ENCODE peak calls at places on chromosomes 1 and 21, in nine cellular contexts. A is HFF-Myc, J is choroid plexus epithelial cell, F is upper lobe of left lung, I is cardiac muscle cell, G is thoracic aorta, S is ovary, O is cardiac fibroblast, R is ascending aorta. Q is an unnamed sample.

GRCh38 chr1:51300270-51300669 is 30.1 kb downstream of the TTC39A start:
- DNase-seq in O (no peak), A (no peak), J (no peak), G (no peak), R (no peak), F (no peak), I (no peak), S (no peak), Q (no peak)

GRCh38 chr1:208174200-208174599 is 70.0 kb downstream of the PLXNA2 start:
- DNase-seq in O (peak), S (no peak), G (no peak), R (no peak), J (no peak), I (peak), A (no peak), F (no peak), Q (no peak)

GRCh38 chr1:6667139-6667538 is 34.5 kb downstream of the DNAJC11 start:
- DNase-seq in I (peak), R (no peak), F (no peak), J (peak), O (no peak), S (no peak), G (no peak), A (no peak), Q (no peak)

GRCh38 chr1:154974086-154974807 is at the start of gene CKS1B:
- DNase-seq in R (peak), I (peak), O (peak), F (peak), A (peak), S (peak), J (peak), G (peak), Q (peak)

GRCh38 chr1:230145953-230146476 is 79.0 kb downstream of the GALNT2 start:
- DNase-seq in S (no peak), R (no peak), A (no peak), G (no peak), F (no peak), O (no peak), I (no peak), J (no peak), Q (no peak)

GRCh38 chr1:161989108-161989507 is 34.6 kb downstream of the OLFML2B start:
- DNase-seq in J (no peak), F (no peak), R (no peak), I (no peak), S (no peak), G (no peak), O (peak), A (peak), Q (no peak)

GRCh38 chr1:21261551-21262281 is 28.5 kb downstream of the ECE1 start:
- DNase-seq in I (peak), O (peak), G (peak), F (no peak), S (no peak), J (peak), R (peak), A (peak), Q (no peak)

GRCh38 chr1:175388286-175388685 is 195.7 kb upstream of the KIAA0040 start:
- DNase-seq in O (no peak), G (no peak), I (no peak), R (no peak), J (no peak), A (no peak), F (no peak), S (no peak), Q (no peak)

GRCh38 chr1:119141020-119141424 is 569 bp upstream of the WARS2 start:
- DNase-seq in S (peak), F (peak), R (no peak), O (no peak), I (peak), A (no peak), G (no peak), J (peak), Q (no peak)

GRCh38 chr1:217889401-217889800 is 258.3 kb downstream of the SPATA17 start:
- DNase-seq in F (no peak), A (no peak), O (no peak), J (no peak), G (no peak), I (no peak), S (no peak), R (no peak), Q (no peak)

GRCh38 chr21:20856926-20857325 is 141.3 kb upstream of the NCAM2 start:
- DNase-seq in I (no peak), A (no peak), S (no peak), O (no peak), R (no peak), G (no peak), F (no peak), J (peak), Q (no peak)

GRCh38 chr1:184212649-184213314 is 161.3 kb downstream of the TSEN15 start:
- DNase-seq in S (no peak), A (peak), I (peak), G (no peak), R (no peak), J (peak), F (no peak), O (peak), Q (no peak)

GRCh38 chr1:81670286-81670685 is 130.4 kb upstream of the ADGRL2 start:
- DNase-seq in J (peak), I (peak), R (peak), A (peak), O (peak), F (no peak), S (peak), G (peak), Q (no peak)

GRCh38 chr21:28268685-28269084 is 724.0 kb downstream of the LTN1 start:
- DNase-seq in S (no peak), O (no peak), F (no peak), G (no peak), A (no peak), R (no peak), I (no peak), J (no peak), Q (no peak)

GRCh38 chr1:94654031-94654430 is 112.5 kb upstream of the F3 start:
- DNase-seq in F (no peak), S (no peak), G (no peak), A (peak), R (no peak), I (peak), O (peak), J (peak), Q (no peak)

GRCh38 chr1:17439250-17440073 is at the start of gene RCC2:
- DNase-seq in A (peak), J (peak), R (no peak), O (peak), S (peak), G (no peak), I (peak), F (peak), Q (peak)

GRCh38 chr21:42264245-42265195 is 45.6 kb downstream of the ABCG1 start:
- DNase-seq in S (no peak), O (no peak), J (no peak), F (no peak), I (no peak), G (no peak), R (no peak), A (no peak), Q (no peak)

GRCh38 chr1:81758213-81758612 is 42.5 kb upstream of the ADGRL2 start:
- DNase-seq in R (no peak), O (peak), S (no peak), A (no peak), I (peak), G (no peak), F (no peak), J (peak), Q (no peak)

GRCh38 chr1:89762431-89762800 is 58.4 kb upstream of the LRRC8D start:
- DNase-seq in I (no peak), S (peak), O (no peak), A (no peak), R (no peak), J (no peak), F (no peak), G (no peak), Q (no peak)

GRCh38 chr1:8970870-8971337 is 25.2 kb downstream of the CA6 start:
- DNase-seq in R (no peak), J (no peak), F (no peak), O (no peak), A (no peak), I (no peak), G (no peak), S (no peak), Q (no peak)

GRCh38 chr1:241357366-241358305 is 631 bp upstream of the RGS7 start:
- DNase-seq in G (no peak), S (no peak), J (peak), F (no peak), R (no peak), O (peak), A (no peak), I (peak), Q (no peak)

GRCh38 chr1:155899683-155900082 is 11.5 kb downstream of the RIT1 start:
- DNase-seq in I (no peak), S (no peak), O (no peak), J (no peak), A (no peak), G (no peak), R (no peak), F (no peak), Q (no peak)

GRCh38 chr21:26707241-26707640 is 134.2 kb upstream of the CYYR1 start:
- DNase-seq in O (no peak), F (no peak), R (no peak), J (no peak), I (no peak), G (no peak), A (no peak), S (no peak), Q (no peak)

GRCh38 chr1:202106340-202107284 is 16.1 kb upstream of the GPR37L1 start:
- DNase-seq in S (no peak), O (no peak), A (no peak), R (no peak), F (no peak), G (no peak), J (no peak), I (no peak), Q (no peak)

GRCh38 chr1:202104073-202104472 is 18.6 kb upstream of the GPR37L1 start:
- DNase-seq in I (no peak), O (peak), G (no peak), R (no peak), F (no peak), J (no peak), A (no peak), S (no peak), Q (no peak)

GRCh38 chr1:202105571-202106339 is 17.0 kb upstream of the GPR37L1 start:
- DNase-seq in G (no peak), I (peak), A (no peak), F (no peak), R (no peak), S (no peak), O (peak), J (peak), Q (no peak)

DNA sequence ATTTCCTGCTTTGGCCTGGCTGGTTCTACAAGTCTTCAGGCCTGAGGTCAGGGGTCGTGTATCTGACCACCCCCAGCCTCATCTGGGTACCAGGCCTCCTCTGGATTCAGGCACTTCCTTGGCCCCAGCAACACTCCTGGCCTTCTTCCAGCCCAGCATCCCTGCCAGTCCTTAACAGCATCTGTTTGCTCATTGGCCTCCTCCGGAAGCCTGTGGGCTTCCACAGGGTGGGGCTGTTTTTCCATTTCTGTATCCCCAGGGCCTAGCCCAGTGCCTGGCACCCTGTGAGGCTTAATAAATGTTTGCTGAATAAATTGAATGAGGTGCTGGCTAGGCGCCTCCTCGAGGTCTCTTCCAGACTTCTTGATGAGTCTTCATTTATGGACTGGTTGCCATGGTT is 21.5 kb upstream of the GPR37L1 start:
- DNase-seq in F (no peak), S (no peak), O (no peak), I (no peak), G (no peak), J (no peak), R (no peak), A (no peak), Q (no peak)
- TF ChIP-seq CTCF in F (no peak), S (no peak), O (no peak), I (no peak), G (no peak), J (no peak), R (no peak), A (no peak), Q (no peak)

DNA sequence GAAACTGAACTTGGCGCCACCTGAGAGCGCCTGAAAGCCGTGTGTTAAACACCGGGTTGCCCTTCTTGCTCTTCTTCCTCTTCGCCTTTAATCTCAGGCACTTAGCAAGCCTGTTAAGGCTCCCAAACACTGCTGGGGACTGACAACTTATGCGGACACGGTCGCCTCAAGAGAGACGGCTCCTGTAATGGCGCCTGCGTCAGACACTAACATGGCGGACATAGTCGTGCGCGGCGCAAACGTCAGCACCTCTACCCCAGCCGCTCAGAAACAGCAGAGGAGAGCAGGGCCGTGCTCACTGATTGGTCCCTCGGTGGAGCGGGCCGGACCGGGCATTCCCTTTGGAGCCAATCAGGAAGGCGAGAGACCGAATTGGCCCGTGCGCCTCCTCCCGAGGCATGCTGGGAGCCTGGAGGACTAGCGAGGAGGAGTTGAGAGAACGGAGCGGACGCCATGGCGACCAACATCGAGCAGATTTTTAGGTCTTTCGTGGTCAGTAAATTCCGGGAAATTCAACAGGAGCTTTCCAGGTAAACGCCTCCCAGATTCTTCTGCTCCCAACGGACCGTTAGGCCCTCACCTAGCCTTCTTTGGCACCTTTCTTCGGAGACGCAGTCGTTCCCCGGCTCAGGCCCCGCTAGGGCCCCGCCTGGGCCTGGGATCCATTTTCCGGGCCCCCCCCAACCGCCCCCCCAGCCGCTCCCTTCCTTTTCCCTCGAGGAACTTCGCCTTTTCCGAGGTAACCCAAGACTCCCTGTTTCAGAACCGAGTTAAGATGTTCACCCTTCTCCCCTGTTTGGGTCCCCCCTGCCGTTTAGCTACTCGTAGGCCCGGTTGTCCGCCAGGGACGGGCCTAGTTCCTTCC is at the start of gene SON:
- DNase-seq in J (peak), O (peak), A (peak), S (peak), F (peak), I (peak), R (peak), G (peak), Q (peak)
- TF ChIP-seq CTCF in J (no peak), O (no peak), A (no peak), S (no peak), F (no peak), I (no peak), R (no peak), G (no peak), Q (peak)

GRCh38 chr1:4149281-4149680 is 249.2 kb upstream of the C1orf174 start:
- DNase-seq in J (no peak), R (no peak), G (no peak), A (no peak), S (no peak), F (no peak), O (no peak), I (no peak), Q (no peak)
- TF ChIP-seq CTCF in J (no peak), R (no peak), G (no peak), A (no peak), S (no peak), F (no peak), O (no peak), I (no peak), Q (no peak)

DNA sequence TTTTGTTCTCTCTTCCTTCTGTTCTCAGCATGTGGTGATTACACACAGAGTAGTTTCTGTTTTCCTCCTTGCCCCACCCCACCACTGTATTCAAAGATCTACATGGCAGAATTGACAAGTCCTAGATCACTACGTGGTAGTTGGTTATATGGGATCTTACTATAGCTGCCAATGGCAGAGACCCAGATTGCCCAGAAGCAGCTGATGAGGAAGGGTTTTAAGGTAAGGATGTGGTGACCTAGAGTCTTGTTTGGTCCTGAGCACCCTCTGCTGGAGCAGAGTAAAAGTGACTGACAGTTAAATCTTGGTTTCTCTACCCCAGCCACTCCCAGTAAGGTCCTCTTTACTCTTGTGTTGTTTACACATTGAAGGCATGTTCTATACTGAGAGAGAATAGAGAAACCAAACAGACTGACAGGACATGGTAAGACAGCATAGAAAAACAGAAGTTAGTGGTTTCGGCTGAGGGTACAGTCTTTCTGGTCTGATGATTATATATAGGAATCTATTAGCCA is 22.8 kb upstream of the STRIP1 start:
- DNase-seq in O (peak), S (no peak), A (no peak), F (no peak), G (no peak), R (no peak), J (peak), I (peak), Q (no peak)
- TF ChIP-seq CTCF in O (peak), S (no peak), A (peak), F (peak), G (peak), R (peak), J (peak), I (peak), Q (peak)

DNA sequence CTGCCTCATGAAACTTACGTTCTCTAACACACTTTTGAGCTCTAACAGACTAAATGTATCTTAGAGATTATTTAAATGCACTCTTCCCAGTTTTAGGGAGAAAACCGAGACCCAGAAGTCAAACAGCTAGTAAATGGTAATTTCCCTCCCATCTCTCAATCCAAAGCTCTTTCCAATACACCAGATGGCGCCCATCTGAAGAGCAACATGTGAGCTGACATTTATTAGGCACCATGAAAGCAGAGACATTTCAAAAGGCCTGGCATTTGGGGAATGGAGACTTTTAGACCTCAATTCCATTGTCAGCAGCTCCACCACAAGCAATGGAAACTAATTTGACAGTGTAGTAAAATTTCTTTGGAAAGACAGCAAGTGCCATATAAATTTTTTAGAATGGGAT is 191.4 kb downstream of the DAB1 start:
- DNase-seq in S (no peak), J (peak), F (no peak), O (no peak), I (no peak), A (no peak), R (no peak), G (no peak), Q (no peak)
- TF ChIP-seq CTCF in S (no peak), J (peak), F (no peak), O (no peak), I (no peak), A (peak), R (no peak), G (no peak), Q (no peak)

DNA sequence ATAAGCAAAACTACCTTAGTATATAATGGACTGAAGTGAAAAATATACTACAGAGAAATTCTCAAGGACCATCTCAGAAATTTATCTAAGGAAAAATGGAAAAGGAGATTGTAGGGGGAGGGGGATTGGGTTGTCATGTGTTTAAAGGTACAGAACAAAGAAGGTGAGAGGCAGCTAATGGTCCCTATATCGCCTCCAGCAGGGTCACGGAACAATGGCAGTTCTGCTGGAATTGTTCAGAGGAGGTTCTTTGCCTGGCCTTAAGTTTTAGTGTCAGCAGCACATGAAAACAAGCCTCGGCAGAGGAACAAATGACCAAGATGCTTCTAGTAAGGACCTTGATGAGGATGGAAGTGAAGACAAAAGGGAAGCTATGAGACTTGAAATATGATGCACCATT is 42.0 kb upstream of the RGS2 start:
- DNase-seq in G (no peak), A (no peak), J (no peak), I (no peak), F (no peak), S (no peak), R (no peak), O (no peak), Q (no peak)
- TF ChIP-seq CTCF in G (no peak), A (no peak), J (no peak), I (no peak), F (no peak), S (no peak), R (no peak), O (no peak), Q (no peak)

DNA sequence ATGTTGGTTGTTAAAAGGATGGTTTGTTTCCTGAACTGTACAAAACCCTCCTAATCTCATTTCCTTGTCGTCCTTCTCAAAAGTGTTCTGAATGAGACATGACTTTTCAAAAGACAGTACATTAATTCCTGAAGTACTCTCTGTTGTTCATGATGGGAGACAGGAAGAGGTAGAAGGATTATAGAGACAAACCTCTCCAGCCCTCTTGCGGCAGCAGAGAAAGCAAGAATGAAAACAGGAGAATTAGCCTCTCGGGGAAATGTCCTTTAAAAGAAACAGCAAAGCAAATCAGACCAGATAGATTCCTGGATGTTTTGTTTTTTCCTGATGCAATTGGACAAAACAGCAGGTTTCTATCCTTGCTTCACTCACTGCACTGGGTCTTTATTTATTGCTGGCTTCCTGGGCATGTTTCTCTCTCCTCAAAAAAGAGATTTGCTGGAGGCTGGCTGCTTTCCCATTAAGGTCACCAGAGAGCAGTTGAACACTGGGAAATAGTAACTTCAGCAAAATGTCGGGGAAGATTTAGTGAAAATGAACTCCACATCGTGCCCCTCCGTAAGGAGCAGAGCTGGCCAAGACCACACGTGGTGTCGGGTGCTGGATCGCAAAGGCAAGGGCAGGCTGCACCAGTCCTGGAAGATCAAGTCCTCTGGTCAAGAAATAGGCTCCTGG is 145.8 kb upstream of the SYT6 start:
- DNase-seq in R (no peak), A (no peak), G (no peak), J (peak), S (peak), F (peak), O (no peak), I (peak), Q (no peak)
- TF ChIP-seq CTCF in R (no peak), A (no peak), G (no peak), J (peak), S (peak), F (no peak), O (peak), I (peak), Q (no peak)